ENCODE peak calls at places on chromosomes 16 and 17, in ten cellular contexts. T is lung, V is kidney, Y is tibial nerve, C is heart left ventricle, O is fibroblast of lung, I is progenitor cell of endocrine pancreas, W is AG04450, Q is cardiac muscle cell, E is right lobe of liver. X is an unnamed sample.
A peak's percentile ranks its signal among the peaks of the same experiment; 100 is the strongest.

GRCh38 chr16:56029026-56029425 is 153.9 kb upstream of the CES5A start:
- DNase-seq in T (no peak), V (no peak), Y (no peak), C (no peak), O (no peak), I (no peak), W (no peak), Q (no peak), E (no peak), X (no peak)

GRCh38 chr16:57572978-57573733 is 30.7 kb downstream of the ADGRG5 start:
- DNase-seq in T (no peak), V (no peak), Y (no peak), C (no peak), O (no peak), I (no peak), W (no peak), Q (no peak), E (no peak), X (no peak)

GRCh38 chr16:69741519-69741918 is 13.2 kb downstream of the NOB1 start:
- DNase-seq in T (no peak), V (no peak), Y (no peak), C (no peak), O (peak; percentile 13), I (no peak), W (no peak), Q (no peak), E (no peak), X (no peak)

GRCh38 chr16:20884240-20884556 is 16.0 kb downstream of the DCUN1D3 start:
- DNase-seq in T (no peak), V (no peak), Y (no peak), C (no peak), O (peak; percentile 85), I (no peak), W (peak; percentile 60), Q (no peak), E (peak; percentile 78), X (no peak)

GRCh38 chr17:41512789-41513547 is 5.7 kb downstream of the KRT15 start:
- DNase-seq in T (no peak), V (peak; percentile 53), Y (no peak), C (no peak), O (no peak), I (no peak), W (no peak), Q (no peak), E (no peak), X (no peak)

GRCh38 chr17:61410555-61411089 is 11.0 kb downstream of the TBX2 start:
- DNase-seq in T (peak; percentile 78), V (peak; percentile 94), Y (peak; percentile 78), C (peak; percentile 81), O (peak; percentile 76), I (peak; percentile 81), W (peak; percentile 76), Q (peak; percentile 89), E (peak; percentile 81), X (peak; percentile 91)

GRCh38 chr16:80720759-80721470 is 83.5 kb downstream of the CDYL2 start:
- DNase-seq in T (no peak), V (no peak), Y (no peak), C (no peak), O (peak; percentile 50), I (no peak), W (no peak), Q (peak; percentile 11), E (no peak), X (no peak)

GRCh38 chr17:413706-414440 is 61.3 kb upstream of the RPH3AL start:
- DNase-seq in T (no peak), V (no peak), Y (no peak), C (no peak), O (no peak), I (no peak), W (no peak), Q (no peak), E (no peak), X (no peak)

GRCh38 chr16:27528294-27528693 is 21.4 kb downstream of the GTF3C1 start:
- DNase-seq in T (no peak), V (no peak), Y (no peak), C (no peak), O (no peak), I (no peak), W (no peak), Q (no peak), E (no peak), X (no peak)

GRCh38 chr17:57357392-57357784 is 101.1 kb downstream of the MSI2 start:
- DNase-seq in T (peak; percentile 75), V (peak; percentile 93), Y (no peak), C (peak; percentile 93), O (peak; percentile 74), I (no peak), W (no peak), Q (peak; percentile 27), E (peak; percentile 70), X (no peak)

GRCh38 chr17:14092808-14093207 is 23.5 kb downstream of the COX10 start:
- DNase-seq in T (no peak), V (no peak), Y (no peak), C (no peak), O (no peak), I (no peak), W (no peak), Q (no peak), E (no peak), X (no peak)

GRCh38 chr16:64715624-64716023 is 406.2 kb downstream of the CDH11 start:
- DNase-seq in T (no peak), V (no peak), Y (no peak), C (no peak), O (no peak), I (no peak), W (no peak), Q (peak; percentile 25), E (no peak), X (no peak)

GRCh38 chr17:43755389-43755875 is 3.2 kb downstream of the SOST start:
- DNase-seq in T (no peak), V (peak; percentile 81), Y (no peak), C (no peak), O (peak; percentile 60), I (peak; percentile 60), W (no peak), Q (peak; percentile 43), E (no peak), X (peak; percentile 54)

GRCh38 chr16:71781741-71782140 is 26.9 kb downstream of the AP1G1 start:
- DNase-seq in T (no peak), V (no peak), Y (no peak), C (no peak), O (peak; percentile 72), I (no peak), W (no peak), Q (no peak), E (no peak), X (no peak)

GRCh38 chr16:72107371-72107770 is 13.7 kb downstream of the DHX38 start:
- DNase-seq in T (no peak), V (no peak), Y (no peak), C (no peak), O (no peak), I (no peak), W (no peak), Q (no peak), E (no peak), X (no peak)

GRCh38 chr17:1710807-1711553 is 803 bp upstream of the TLCD2 start:
- DNase-seq in T (no peak), V (no peak), Y (no peak), C (no peak), O (peak; percentile 20), I (no peak), W (no peak), Q (no peak), E (no peak), X (no peak)

GRCh38 chr16:22648941-22649340 is 138.2 kb downstream of the NPIPB5 start:
- DNase-seq in T (no peak), V (no peak), Y (no peak), C (no peak), O (no peak), I (no peak), W (no peak), Q (no peak), E (peak; percentile 14), X (no peak)

GRCh38 chr17:64063088-64063487 is 42.7 kb upstream of the ICAM2 start:
- DNase-seq in T (no peak), V (no peak), Y (no peak), C (no peak), O (no peak), I (no peak), W (no peak), Q (no peak), E (no peak), X (no peak)

GRCh38 chr17:67157732-67158639 is 87.0 kb downstream of the HELZ start:
- DNase-seq in T (no peak), V (no peak), Y (no peak), C (no peak), O (peak; percentile 22), I (no peak), W (no peak), Q (no peak), E (no peak), X (no peak)
- TF ChIP-seq CTCF in T (no peak), V (peak; percentile 11), Y (no peak), C (no peak), O (peak; percentile 19), I (peak; percentile 37), W (peak; percentile 49), Q (peak; percentile 32), E (peak; percentile 34), X (no peak)

GRCh38 chr16:19717781-19718623 is at the start of the genes IQCK and KNOP1:
- DNase-seq in T (peak; percentile 89), V (peak; percentile 97), Y (peak; percentile 81), C (peak; percentile 93), O (peak; percentile 89), I (peak; percentile 77), W (peak; percentile 73), Q (peak; percentile 95), E (peak; percentile 91), X (peak; percentile 88)
- TF ChIP-seq CTCF in T (no peak), V (no peak), Y (no peak), C (no peak), O (no peak), I (no peak), W (peak; percentile 34), Q (no peak), E (no peak), X (no peak)

DNA sequence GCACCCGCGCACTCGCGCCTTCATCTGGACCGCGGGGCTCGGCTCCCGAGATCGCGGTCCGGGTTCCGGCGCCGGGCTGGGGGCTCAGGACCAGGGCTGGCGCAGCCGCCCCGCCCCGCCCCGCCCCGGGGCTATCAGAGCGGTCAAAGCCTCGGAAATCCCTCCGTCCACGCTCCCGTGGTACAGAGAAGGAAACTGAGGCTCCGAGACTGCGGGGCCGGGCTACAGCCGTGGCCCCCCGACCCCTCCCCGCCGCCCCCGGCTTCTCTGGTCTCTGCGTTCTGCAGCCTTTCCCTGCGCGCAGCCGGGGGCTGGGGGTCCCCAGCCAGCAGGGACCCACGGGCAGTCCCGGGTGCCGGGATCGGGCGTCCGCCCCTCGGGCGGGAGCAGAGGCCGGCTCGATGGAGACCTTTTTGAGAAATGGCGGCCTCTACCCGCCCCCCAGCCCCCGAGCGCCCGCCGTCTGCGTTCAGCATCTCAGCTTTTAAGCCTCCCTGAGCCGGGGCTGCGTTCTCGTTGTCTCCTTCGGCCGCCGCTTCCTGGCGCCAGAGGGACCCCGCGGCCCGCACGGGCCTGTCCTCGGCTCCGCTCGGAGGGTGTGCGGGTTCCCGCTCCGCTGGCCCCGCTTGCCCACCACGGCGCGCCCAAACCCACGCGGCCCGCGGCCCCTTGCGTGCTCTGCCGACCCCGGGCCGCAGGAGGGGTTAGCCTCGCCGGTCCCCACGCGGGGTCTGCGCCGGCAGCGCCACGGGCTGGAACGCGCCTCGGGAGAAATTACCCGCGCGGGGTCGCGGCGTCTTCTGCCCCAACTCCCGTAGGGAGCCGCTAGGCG is 1.5 kb upstream of the NPTX1 start:
- DNase-seq in T (no peak), V (no peak), Y (no peak), C (no peak), O (peak; percentile 46), I (peak; percentile 42), W (no peak), Q (peak; percentile 78), E (no peak), X (peak; percentile 67)
- TF ChIP-seq CTCF in T (peak; percentile 21), V (peak; percentile 29), Y (peak; percentile 12), C (no peak), O (peak; percentile 49), I (peak; percentile 49), W (peak; percentile 71), Q (peak; percentile 51), E (peak; percentile 22), X (no peak)

GRCh38 chr16:88130681-88131080 is 179.4 kb downstream of the BANP start:
- DNase-seq in T (no peak), V (peak; percentile 69), Y (no peak), C (no peak), O (no peak), I (no peak), W (no peak), Q (no peak), E (no peak), X (no peak)
- TF ChIP-seq CTCF in T (no peak), V (no peak), Y (no peak), C (no peak), O (no peak), I (no peak), W (no peak), Q (no peak), E (no peak), X (no peak)

X was measured in endothelial cell.